ENCODE peak calls at places on chromosomes 11 and 22, in six cellular contexts. N, R, G, U, Z and P are unnamed samples.

GRCh38 chr11:46238078-46238966 is 39.1 kb upstream of the CREB3L1 start:
- DNase-seq in U (peak; percentile 74), R (no peak), Z (peak; percentile 10), N (peak; percentile 45), G (no peak), P (peak; percentile 74)

GRCh38 chr11:124762077-124762623 is at the start of gene ESAM:
- DNase-seq in N (peak; percentile 64), Z (peak; percentile 50), G (no peak), U (peak; percentile 67), R (no peak), P (peak; percentile 78)

GRCh38 chr11:10044618-10045017 is 249.4 kb downstream of the SBF2 start:
- DNase-seq in N (no peak), Z (peak; percentile 1), R (no peak), G (no peak), U (no peak), P (no peak)

GRCh38 chr11:23423119-23423518 is 562.8 kb upstream of the CCDC179 start:
- DNase-seq in G (no peak), R (no peak), N (no peak), U (no peak), Z (peak; percentile 37), P (no peak)

GRCh38 chr22:27270818-27271510 is 530.6 kb downstream of the MN1 start:
- DNase-seq in R (no peak), G (no peak), Z (no peak), U (no peak), N (no peak), P (no peak)

GRCh38 chr22:19812910-19813309 is 41.8 kb downstream of the GNB1L start:
- DNase-seq in U (no peak), G (no peak), N (no peak), R (no peak), Z (no peak), P (no peak)

GRCh38 chr22:22684605-22685561 is 40.5 kb downstream of the GGTLC2 start:
- DNase-seq in U (no peak), R (no peak), N (peak; percentile 75), Z (no peak), G (no peak), P (peak; percentile 51)

GRCh38 chr11:29129850-29130249 is 887.0 kb downstream of the KCNA4 start:
- DNase-seq in N (no peak), G (no peak), R (no peak), Z (no peak), U (no peak), P (no peak)

GRCh38 chr22:23431337-23432072 is 148.6 kb downstream of the IGLL1 start:
- DNase-seq in U (no peak), R (no peak), G (no peak), Z (no peak), N (no peak), P (no peak)

GRCh38 chr11:79708319-79708928 is 267.6 kb upstream of the TENM4 start:
- DNase-seq in G (no peak), N (peak; percentile 9), Z (peak; percentile 56), R (no peak), U (no peak), P (peak; percentile 14)